ENCODE peak calls at places on chromosomes 3 and 15, in ten cellular contexts. O is tibial nerve; S is A549; C is GM06990; A is CD8-positive, alpha-beta T cell; X is lower lobe of right lung; J is fibroblast of lung; F is lung; U is heart right ventricle; I is dorsolateral prefrontal cortex. M is an unnamed sample.
A peak's percentile ranks its signal among the peaks of the same experiment; 100 is the strongest.

GRCh38 chr3:46087871-46088270 is 60.6 kb upstream of the XCR1 start:
- DNase-seq in O (peak; percentile 42), S (peak; percentile 20), C (no peak), A (no peak), X (peak; percentile 51), J (peak; percentile 22), F (no peak), U (no peak), I (no peak), M (no peak)

GRCh38 chr3:182979719-182980191 is 583 bp downstream of the DCUN1D1 start:
- DNase-seq in O (peak; percentile 11), S (peak; percentile 9), C (peak; percentile 20), A (no peak), X (peak; percentile 60), J (peak; percentile 19), F (no peak), U (peak; percentile 21), I (no peak), M (peak; percentile 35)

GRCh38 chr3:107561980-107562379 is 39.2 kb downstream of the BBX start:
- DNase-seq in O (no peak), S (no peak), C (no peak), A (no peak), X (no peak), J (no peak), F (no peak), U (no peak), I (no peak), M (no peak)

GRCh38 chr3:46926447-46926846 is 48.9 kb downstream of the PTH1R start:
- DNase-seq in O (no peak), S (no peak), C (no peak), A (no peak), X (peak; percentile 42), J (no peak), F (no peak), U (no peak), I (no peak), M (no peak)

GRCh38 chr15:77654975-77655374 is 22.3 kb upstream of the LINGO1 start:
- DNase-seq in O (no peak), S (peak; percentile 56), C (no peak), A (no peak), X (no peak), J (no peak), F (no peak), U (no peak), I (no peak), M (peak; percentile 55)

GRCh38 chr15:83571820-83572707 is 81.9 kb upstream of the ADAMTSL3 start:
- DNase-seq in O (no peak), S (peak; percentile 29), C (no peak), A (no peak), X (no peak), J (peak; percentile 6), F (no peak), U (no peak), I (no peak), M (no peak)

GRCh38 chr3:184662192-184662591 is 49.7 kb downstream of the MAGEF1 start:
- DNase-seq in O (no peak), S (no peak), C (no peak), A (no peak), X (no peak), J (peak; percentile 14), F (no peak), U (no peak), I (no peak), M (no peak)

GRCh38 chr3:43865376-43865775 is 174.6 kb downstream of the ABHD5 start:
- DNase-seq in O (no peak), S (no peak), C (no peak), A (no peak), X (no peak), J (no peak), F (peak; percentile 25), U (no peak), I (no peak), M (no peak)

GRCh38 chr3:63851287-63851686 is 12.3 kb downstream of the THOC7 start:
- DNase-seq in O (no peak), S (no peak), C (no peak), A (no peak), X (no peak), J (no peak), F (no peak), U (no peak), I (no peak), M (no peak)

GRCh38 chr3:107988464-107989156 is 102.2 kb downstream of the CD47 start:
- DNase-seq in O (peak; percentile 43), S (peak; percentile 35), C (no peak), A (peak; percentile 21), X (peak; percentile 85), J (peak; percentile 59), F (peak; percentile 81), U (peak; percentile 32), I (no peak), M (peak; percentile 73)

GRCh38 chr3:168341192-168341816 is 245.6 kb upstream of the GOLIM4 start:
- DNase-seq in O (no peak), S (no peak), C (no peak), A (no peak), X (no peak), J (peak; percentile 94), F (no peak), U (no peak), I (no peak), M (no peak)

GRCh38 chr15:101207867-101208288 is 44.0 kb downstream of the CHSY1 start:
- DNase-seq in O (peak; percentile 43), S (no peak), C (no peak), A (no peak), X (no peak), J (peak; percentile 73), F (no peak), U (no peak), I (no peak), M (peak; percentile 33)

GRCh38 chr15:84979651-84980050 is 2.0 kb upstream of the PDE8A start:
- DNase-seq in O (no peak), S (peak; percentile 38), C (no peak), A (no peak), X (peak; percentile 49), J (no peak), F (no peak), U (no peak), I (no peak), M (peak; percentile 36)

GRCh38 chr3:22898558-22898957 is 304.6 kb upstream of the UBE2E2 start:
- DNase-seq in O (no peak), S (no peak), C (no peak), A (no peak), X (no peak), J (no peak), F (no peak), U (no peak), I (no peak), M (no peak)

GRCh38 chr3:22899441-22899840 is 303.7 kb upstream of the UBE2E2 start:
- DNase-seq in O (no peak), S (no peak), C (no peak), A (no peak), X (no peak), J (no peak), F (no peak), U (no peak), I (no peak), M (no peak)

GRCh38 chr3:22900296-22900695 is 302.8 kb upstream of the UBE2E2 start:
- DNase-seq in O (no peak), S (no peak), C (no peak), A (no peak), X (no peak), J (no peak), F (no peak), U (no peak), I (no peak), M (no peak)

GRCh38 chr3:22901684-22902083 is 301.4 kb upstream of the UBE2E2 start:
- DNase-seq in O (no peak), S (no peak), C (no peak), A (no peak), X (no peak), J (no peak), F (no peak), U (no peak), I (no peak), M (no peak)
- TF ChIP-seq CTCF in O (no peak), S (no peak), C (no peak), A (no peak), X (no peak), J (no peak), F (no peak), U (no peak), I (no peak), M (no peak)

GRCh38 chr15:75651810-75652543 is 4.3 kb downstream of the SNX33 start:
- DNase-seq in O (no peak), S (no peak), C (no peak), A (no peak), X (no peak), J (no peak), F (no peak), U (no peak), I (no peak), M (no peak)
- H3K4me3 ChIP-seq in O (peak overlapping the region; percentile 74), S (no peak overlapping the region), C (no peak overlapping the region), A (no peak overlapping the region), X (peak overlapping the region; percentile 82), J (peak overlapping the region; percentile 90), F (no peak overlapping the region), U (peak overlapping the region; percentile 83), I (peak overlapping the region; percentile 27), M (no peak overlapping the region)

GRCh38 chr3:23189183-23189582 is 13.9 kb upstream of the UBE2E2 start:
- DNase-seq in O (no peak), S (no peak), C (no peak), A (no peak), X (no peak), J (no peak), F (no peak), U (no peak), I (no peak), M (no peak)

GRCh38 chr3:23183114-23183513 is 20.0 kb upstream of the UBE2E2 start:
- DNase-seq in O (no peak), S (no peak), C (no peak), A (no peak), X (no peak), J (no peak), F (no peak), U (no peak), I (no peak), M (no peak)

DNA sequence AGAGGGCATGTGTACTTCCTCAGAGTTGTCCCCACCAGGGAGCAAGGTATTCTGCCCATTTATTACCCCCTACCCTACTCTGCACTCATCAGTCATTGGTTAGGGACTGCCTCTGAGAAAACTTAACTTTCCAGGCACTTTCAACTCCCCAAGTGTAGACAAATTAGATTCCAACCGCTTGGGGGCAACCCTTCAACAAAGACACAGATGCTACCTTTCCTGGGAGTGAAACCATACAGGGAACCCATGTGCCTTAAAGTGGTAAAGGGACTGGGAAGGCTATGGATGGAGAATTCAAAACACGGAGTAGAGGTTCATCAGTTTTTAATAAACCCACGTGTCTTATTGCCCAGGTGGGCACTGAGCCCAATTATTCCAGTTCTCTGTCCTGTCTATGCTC is 19.4 kb upstream of the UBE2E2 start:
- DNase-seq in O (no peak), S (peak; percentile 67), C (no peak), A (no peak), X (no peak), J (peak; percentile 53), F (peak; percentile 41), U (peak; percentile 36), I (no peak), M (peak; percentile 29)
- TF ChIP-seq CTCF in O (peak; percentile 31), S (peak; percentile 69), C (peak; percentile 26), A (no peak), X (peak; percentile 48), J (peak; percentile 67), F (no peak), U (no peak), I (peak; percentile 59), M (peak; percentile 28)

DNA sequence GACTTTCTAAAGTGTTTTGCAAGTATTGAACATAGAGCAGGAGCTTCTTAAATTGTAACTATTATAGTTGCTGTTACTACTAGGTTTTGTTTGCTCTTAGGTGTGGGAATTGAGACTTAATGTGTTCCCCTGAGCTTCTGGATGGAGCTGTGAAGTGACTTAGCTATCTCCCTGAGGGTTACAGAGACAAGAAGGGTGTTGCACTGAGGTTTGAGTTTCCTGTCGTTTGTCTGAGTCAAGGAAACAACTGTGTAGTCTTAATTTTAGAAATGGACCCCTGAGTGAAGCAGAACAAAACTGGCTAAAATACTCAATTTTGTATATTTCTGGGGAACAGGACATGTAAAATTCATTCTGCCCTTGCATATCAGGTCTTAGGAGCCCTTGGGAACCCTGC is 20.4 kb downstream of the TTC21A start:
- DNase-seq in O (no peak), S (no peak), C (no peak), A (no peak), X (no peak), J (no peak), F (no peak), U (no peak), I (no peak), M (no peak)
- H3K4me3 ChIP-seq in O (no peak overlapping the region), S (no peak overlapping the region), C (no peak overlapping the region), A (no peak overlapping the region), X (no peak overlapping the region), J (no peak overlapping the region), F (no peak overlapping the region), U (no peak overlapping the region), I (no peak overlapping the region), M (no peak overlapping the region)